ENCODE peak calls at places on chromosomes 7 and 10, in four cellular contexts. T is MG63, L is endodermal cell, I is IMR-90. O is an unnamed sample. For H3K36me3, the result is how much of the 10 kb centered on the place peaks cover.

GRCh38 chr10:133048306-133048705 is 39.4 kb upstream of the ADGRA1 start:
- DNase-seq in T (no peak), L (no peak), I (no peak), O (no peak)

GRCh38 chr10:77591238-77591880 is 46.2 kb downstream of the KCNMA1 start:
- DNase-seq in T (no peak), L (no peak), I (no peak), O (no peak)

GRCh38 chr10:59838390-59838789 is 68.0 kb downstream of the CCDC6 start:
- DNase-seq in T (no peak), L (no peak), I (no peak), O (no peak)

GRCh38 chr7:24924375-24924774 is 55.6 kb downstream of the OSBPL3 start:
- DNase-seq in T (no peak), L (no peak), I (no peak), O (no peak)

GRCh38 chr10:29926649-29927048 is 132.7 kb downstream of the JCAD start:
- DNase-seq in T (no peak), L (peak), I (peak), O (peak)

GRCh38 chr10:100737359-100738054 is 7.9 kb upstream of the PAX2 start:
- DNase-seq in T (no peak), L (peak), I (no peak), O (no peak)

GRCh38 chr10:986881-987634 is 1.2 kb upstream of the GTPBP4 start:
- DNase-seq in T (no peak), L (no peak), I (peak), O (peak)

GRCh38 chr10:110225756-110226554 is 18.6 kb downstream of the MXI1 start:
- DNase-seq in T (peak), L (peak), I (peak), O (peak)

GRCh38 chr10:129912161-129912917 is 51.7 kb downstream of the EBF3 start:
- DNase-seq in T (no peak), L (peak), I (peak), O (no peak)

GRCh38 chr10:128086003-128086863 is 40.0 kb downstream of the MKI67 start:
- DNase-seq in T (no peak), L (peak), I (no peak), O (no peak)

GRCh38 chr7:151796091-151796870 is 80.6 kb downstream of the PRKAG2 start:
- DNase-seq in T (peak), L (no peak), I (peak), O (peak)

GRCh38 chr7:101232141-101232821 is 5.3 kb downstream of the CLDN15 start:
- DNase-seq in T (no peak), L (peak), I (no peak), O (no peak)
- H3K36me3 ChIP-seq in T (under half), L (under half), I (under half), O (under half)

GRCh38 chr7:23228412-23228811 is 18.2 kb upstream of the GPNMB start:
- DNase-seq in T (no peak), L (no peak), I (no peak), O (no peak)
- H3K36me3 ChIP-seq in T (under half), L (under half), I (under half), O (under half)

GRCh38 chr7:92064414-92065029 is 69.8 kb downstream of the CYP51A1 start:
- DNase-seq in T (no peak), L (no peak), I (no peak), O (no peak)
- H3K36me3 ChIP-seq in T (under half), L (under half), I (under half), O (under half)

GRCh38 chr7:6643915-6644625 is 7.0 kb downstream of the ZNF316 start:
- DNase-seq in T (no peak), L (no peak), I (no peak), O (no peak)

GRCh38 chr7:6640246-6640721 is 3.2 kb downstream of the ZNF316 start:
- DNase-seq in T (peak), L (peak), I (peak), O (no peak)

GRCh38 chr7:6642861-6643640 is 5.9 kb downstream of the ZNF316 start:
- DNase-seq in T (no peak), L (no peak), I (no peak), O (no peak)

GRCh38 chr7:6641305-6642035 is 4.4 kb downstream of the ZNF316 start:
- DNase-seq in T (no peak), L (no peak), I (no peak), O (no peak)

GRCh38 chr7:6642239-6642839 is 5.2 kb downstream of the ZNF316 start:
- DNase-seq in T (no peak), L (no peak), I (no peak), O (no peak)
- H3K36me3 ChIP-seq in T (half or more), L (under half), I (half or more), O (half or more)

DNA sequence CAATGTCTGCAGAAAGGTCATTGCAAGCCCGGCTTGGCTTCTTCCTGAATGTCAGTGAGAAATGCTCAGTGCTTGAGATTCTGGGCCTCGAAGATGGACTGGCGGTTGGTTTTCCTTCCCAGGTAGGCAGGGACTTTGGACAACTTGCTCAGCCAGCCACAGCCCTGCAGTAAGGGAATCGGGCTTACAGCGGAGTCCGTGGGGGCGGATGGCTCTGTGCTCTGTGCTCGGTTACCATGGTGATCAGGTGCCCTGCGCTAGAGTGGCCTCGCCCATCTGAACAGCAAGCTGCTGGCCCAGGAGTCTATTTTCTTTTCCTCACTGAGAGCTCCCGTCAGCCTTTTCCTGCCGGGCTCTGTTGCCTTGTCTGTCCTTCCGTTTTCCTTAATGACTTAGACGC is 77.8 kb upstream of the SH2B2 start:
- DNase-seq in T (no peak), L (no peak), I (no peak), O (no peak)
- H3K36me3 ChIP-seq in T (under half), L (half or more), I (under half), O (under half)

O was measured in SJSA1.